ENCODE peak calls at places on chromosomes 3 and 15, in six cellular contexts. P is AG08396; X is kidney tubule cell; O is endothelial cell of umbilical vein; K is ELR; I is CD4-positive, alpha-beta T cell. Z is an unnamed sample.
A peak's percentile ranks its signal among the peaks of the same experiment; 100 is the strongest.

GRCh38 chr15:97235285-97235985 is 725.1 kb upstream of the ARRDC4 start:
- DNase-seq in X (peak; percentile 68), K (peak; percentile 57), P (peak; percentile 69), I (no peak), O (peak; percentile 71), Z (peak; percentile 58)

GRCh38 chr3:45932112-45932511 is 11.2 kb upstream of the CXCR6 start:
- DNase-seq in I (no peak), O (no peak), X (no peak), K (no peak), P (no peak), Z (no peak)

GRCh38 chr3:118577055-118577759 is 457.4 kb downstream of the IGSF11 start:
- DNase-seq in K (no peak), O (no peak), X (no peak), I (no peak), P (no peak), Z (no peak)

GRCh38 chr15:44157679-44158078 is 37.4 kb downstream of the FRMD5 start:
- DNase-seq in P (peak; percentile 53), K (peak; percentile 95), O (peak; percentile 94), I (no peak), X (peak; percentile 96), Z (peak; percentile 75)

GRCh38 chr3:69326821-69327433 is 59.0 kb downstream of the FRMD4B start:
- DNase-seq in P (no peak), K (no peak), O (peak; percentile 44), X (no peak), I (no peak), Z (no peak)

GRCh38 chr3:48684480-48685143 is 1.1 kb downstream of the NCKIPSD start:
- DNase-seq in O (no peak), X (no peak), I (no peak), K (peak; percentile 42), P (peak; percentile 67), Z (no peak)

GRCh38 chr15:77025941-77026411 is 31.1 kb downstream of the PSTPIP1 start:
- DNase-seq in O (no peak), I (no peak), X (no peak), K (no peak), P (no peak), Z (no peak)

GRCh38 chr3:13891492-13892073 is 11.7 kb upstream of the WNT7A start:
- DNase-seq in I (no peak), P (peak; percentile 12), O (no peak), X (no peak), K (no peak), Z (peak; percentile 46)

GRCh38 chr3:188720215-188720614 is 451.6 kb upstream of the TPRG1 start:
- DNase-seq in O (no peak), P (no peak), I (no peak), X (no peak), K (no peak), Z (no peak)

Z was measured in epithelial cell of esophagus.